ENCODE peak calls at places on chromosomes 3 and 15, in seven cellular contexts. One of them, this sample, is unnamed. For H4K20me1, the result is how much of the 10 kb centered on the place peaks cover.

GRCh38 chr3:55412580-55412979 is 74.5 kb downstream of the WNT5A start:
- DNase-seq in GM23248: no peak
- DNase-seq in endothelial cell of umbilical vein: no peak
- DNase-seq in OCI-LY7: no peak
- DNase-seq in K562: no peak
- DNase-seq in HepG2: no peak
- DNase-seq in MM.1S: no peak
- DNase-seq in this sample: no peak

GRCh38 chr15:64464271-64465005 is 4.1 kb downstream of the ZNF609 start:
- DNase-seq in MM.1S: peak
- DNase-seq in GM23248: peak
- DNase-seq in endothelial cell of umbilical vein: peak
- DNase-seq in OCI-LY7: no peak
- DNase-seq in K562: no peak
- DNase-seq in HepG2: no peak
- DNase-seq in this sample: no peak

GRCh38 chr3:162586591-162586990 is 1090.0 kb downstream of the OTOL1 start:
- DNase-seq in GM23248: no peak
- DNase-seq in OCI-LY7: no peak
- DNase-seq in endothelial cell of umbilical vein: no peak
- DNase-seq in MM.1S: no peak
- DNase-seq in HepG2: no peak
- DNase-seq in K562: no peak
- DNase-seq in this sample: no peak

GRCh38 chr3:157544501-157545139 is 41.4 kb upstream of the VEPH1 start:
- DNase-seq in K562: no peak
- DNase-seq in GM23248: peak
- DNase-seq in HepG2: no peak
- DNase-seq in endothelial cell of umbilical vein: no peak
- DNase-seq in OCI-LY7: no peak
- DNase-seq in MM.1S: no peak
- DNase-seq in this sample: no peak

GRCh38 chr15:80779658-80780415 is 667 bp downstream of the CEMIP start:
- DNase-seq in HepG2: peak
- DNase-seq in K562: no peak
- DNase-seq in OCI-LY7: no peak
- DNase-seq in GM23248: peak
- DNase-seq in MM.1S: no peak
- DNase-seq in endothelial cell of umbilical vein: peak
- DNase-seq in this sample: no peak

GRCh38 chr3:81545572-81545971 is 215.9 kb downstream of the GBE1 start:
- DNase-seq in HepG2: no peak
- DNase-seq in K562: no peak
- DNase-seq in MM.1S: no peak
- DNase-seq in GM23248: peak
- DNase-seq in endothelial cell of umbilical vein: no peak
- DNase-seq in OCI-LY7: no peak
- DNase-seq in this sample: no peak

GRCh38 chr3:12725436-12725835 is 33.6 kb downstream of the TMEM40 start:
- DNase-seq in endothelial cell of umbilical vein: no peak
- DNase-seq in K562: no peak
- DNase-seq in HepG2: no peak
- DNase-seq in GM23248: no peak
- DNase-seq in OCI-LY7: no peak
- DNase-seq in MM.1S: no peak
- DNase-seq in this sample: no peak

GRCh38 chr3:44104668-44105321 is 136.9 kb upstream of the TOPAZ1 start:
- DNase-seq in K562: no peak
- DNase-seq in GM23248: peak
- DNase-seq in OCI-LY7: no peak
- DNase-seq in endothelial cell of umbilical vein: no peak
- DNase-seq in MM.1S: peak
- DNase-seq in HepG2: no peak
- DNase-seq in this sample: no peak

GRCh38 chr3:184514151-184514490 is 47.5 kb upstream of the EPHB3 start:
- DNase-seq in GM23248: no peak
- DNase-seq in MM.1S: no peak
- DNase-seq in HepG2: no peak
- DNase-seq in OCI-LY7: no peak
- DNase-seq in endothelial cell of umbilical vein: peak
- DNase-seq in K562: no peak
- DNase-seq in this sample: no peak

GRCh38 chr3:64134882-64135281 is 90.4 kb downstream of the PRICKLE2 start:
- DNase-seq in HepG2: no peak
- DNase-seq in K562: no peak
- DNase-seq in OCI-LY7: no peak
- DNase-seq in endothelial cell of umbilical vein: no peak
- DNase-seq in GM23248: no peak
- DNase-seq in MM.1S: no peak
- DNase-seq in this sample: no peak

GRCh38 chr3:64131755-64132154 is 93.5 kb downstream of the PRICKLE2 start:
- DNase-seq in HepG2: no peak
- DNase-seq in MM.1S: no peak
- DNase-seq in GM23248: no peak
- DNase-seq in OCI-LY7: no peak
- DNase-seq in endothelial cell of umbilical vein: no peak
- DNase-seq in K562: no peak
- DNase-seq in this sample: no peak

GRCh38 chr3:64130436-64130835 is 94.8 kb downstream of the PRICKLE2 start:
- DNase-seq in K562: no peak
- DNase-seq in HepG2: no peak
- DNase-seq in endothelial cell of umbilical vein: no peak
- DNase-seq in GM23248: no peak
- DNase-seq in OCI-LY7: no peak
- DNase-seq in MM.1S: no peak
- DNase-seq in this sample: no peak

GRCh38 chr3:64133991-64134390 is 91.3 kb downstream of the PRICKLE2 start:
- DNase-seq in endothelial cell of umbilical vein: no peak
- DNase-seq in K562: no peak
- DNase-seq in GM23248: no peak
- DNase-seq in MM.1S: no peak
- DNase-seq in OCI-LY7: no peak
- DNase-seq in HepG2: no peak
- DNase-seq in this sample: no peak

GRCh38 chr3:64133272-64133671 is 92.0 kb downstream of the PRICKLE2 start:
- DNase-seq in HepG2: no peak
- DNase-seq in GM23248: no peak
- DNase-seq in OCI-LY7: no peak
- DNase-seq in endothelial cell of umbilical vein: no peak
- DNase-seq in MM.1S: no peak
- DNase-seq in K562: no peak
- DNase-seq in this sample: no peak
- H4K20me1 ChIP-seq in HepG2: under half
- H4K20me1 ChIP-seq in GM23248: under half
- H4K20me1 ChIP-seq in OCI-LY7: under half
- H4K20me1 ChIP-seq in endothelial cell of umbilical vein: under half
- H4K20me1 ChIP-seq in MM.1S: under half
- H4K20me1 ChIP-seq in K562: under half
- H4K20me1 ChIP-seq in this sample: under half

GRCh38 chr15:90701048-90701447 is 16.1 kb upstream of the BLM start:
- DNase-seq in MM.1S: no peak
- DNase-seq in GM23248: no peak
- DNase-seq in K562: no peak
- DNase-seq in HepG2: no peak
- DNase-seq in endothelial cell of umbilical vein: no peak
- DNase-seq in OCI-LY7: no peak
- DNase-seq in this sample: no peak
- H4K20me1 ChIP-seq in MM.1S: under half
- H4K20me1 ChIP-seq in GM23248: under half
- H4K20me1 ChIP-seq in K562: under half
- H4K20me1 ChIP-seq in HepG2: under half
- H4K20me1 ChIP-seq in endothelial cell of umbilical vein: under half
- H4K20me1 ChIP-seq in OCI-LY7: under half
- H4K20me1 ChIP-seq in this sample: under half

GRCh38 chr15:43775411-43775965 is 1.3 kb downstream of the ELL3 start:
- DNase-seq in OCI-LY7: peak
- DNase-seq in K562: no peak
- DNase-seq in GM23248: peak
- DNase-seq in MM.1S: no peak
- DNase-seq in endothelial cell of umbilical vein: peak
- DNase-seq in HepG2: peak
- DNase-seq in this sample: peak
- H4K20me1 ChIP-seq in OCI-LY7: under half
- H4K20me1 ChIP-seq in K562: under half
- H4K20me1 ChIP-seq in GM23248: under half
- H4K20me1 ChIP-seq in MM.1S: under half
- H4K20me1 ChIP-seq in endothelial cell of umbilical vein: under half
- H4K20me1 ChIP-seq in HepG2: under half
- H4K20me1 ChIP-seq in this sample: under half

GRCh38 chr3:186095584-186096061 is 13.3 kb downstream of the ETV5 start:
- DNase-seq in HepG2: peak
- DNase-seq in MM.1S: peak
- DNase-seq in endothelial cell of umbilical vein: no peak
- DNase-seq in GM23248: no peak
- DNase-seq in K562: no peak
- DNase-seq in OCI-LY7: no peak
- DNase-seq in this sample: no peak

GRCh38 chr3:186097663-186098451 is 11.0 kb downstream of the ETV5 start:
- DNase-seq in K562: peak
- DNase-seq in GM23248: peak
- DNase-seq in OCI-LY7: no peak
- DNase-seq in endothelial cell of umbilical vein: peak
- DNase-seq in MM.1S: no peak
- DNase-seq in HepG2: peak
- DNase-seq in this sample: no peak

GRCh38 chr3:186094696-186095095 is 14.2 kb downstream of the ETV5 start:
- DNase-seq in HepG2: no peak
- DNase-seq in endothelial cell of umbilical vein: no peak
- DNase-seq in GM23248: no peak
- DNase-seq in OCI-LY7: no peak
- DNase-seq in K562: no peak
- DNase-seq in MM.1S: no peak
- DNase-seq in this sample: no peak

GRCh38 chr3:186097317-186097662 is 11.6 kb downstream of the ETV5 start:
- DNase-seq in GM23248: no peak
- DNase-seq in K562: no peak
- DNase-seq in endothelial cell of umbilical vein: no peak
- DNase-seq in OCI-LY7: no peak
- DNase-seq in HepG2: no peak
- DNase-seq in MM.1S: no peak
- DNase-seq in this sample: no peak

DNA sequence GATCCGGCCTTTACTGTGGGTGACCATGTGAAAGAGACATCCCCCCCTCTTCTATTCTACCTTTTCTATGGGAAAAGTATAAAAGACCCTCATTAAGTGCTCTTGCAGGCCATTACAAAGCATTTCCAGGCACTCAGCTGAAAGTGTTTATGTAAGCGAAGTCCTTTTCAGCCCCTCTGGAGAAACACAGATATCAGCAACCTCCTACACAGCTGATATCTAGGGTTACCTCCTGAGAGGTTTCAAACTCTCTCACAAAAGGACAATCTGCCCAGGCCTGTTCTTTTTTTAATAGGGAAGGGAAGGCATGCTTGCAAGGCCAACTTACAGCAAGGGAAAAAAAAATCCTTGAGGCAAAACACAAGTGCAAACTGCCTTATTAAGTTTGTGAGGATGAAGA is 12.6 kb downstream of the ETV5 start:
- DNase-seq in endothelial cell of umbilical vein: no peak
- DNase-seq in OCI-LY7: no peak
- DNase-seq in MM.1S: no peak
- DNase-seq in HepG2: no peak
- DNase-seq in K562: no peak
- DNase-seq in GM23248: no peak
- DNase-seq in this sample: no peak
- H4K20me1 ChIP-seq in endothelial cell of umbilical vein: under half
- H4K20me1 ChIP-seq in OCI-LY7: under half
- H4K20me1 ChIP-seq in MM.1S: under half
- H4K20me1 ChIP-seq in HepG2: under half
- H4K20me1 ChIP-seq in K562: under half
- H4K20me1 ChIP-seq in GM23248: under half
- H4K20me1 ChIP-seq in this sample: under half

This sample was measured in Karpas-422.